ENCODE peak calls at places on chromosomes 12 and 14, in ten cellular contexts. L, G, R, N, P, B, K, S, F and X are unnamed samples.

GRCh38 chr14:97065305-97066067 is 268.3 kb downstream of the VRK1 start:
- DNase-seq in L (no peak), G (no peak), R (no peak), N (no peak), P (no peak), B (no peak), K (no peak), S (no peak), F (no peak), X (no peak)

GRCh38 chr14:105450864-105451720 is 23.5 kb upstream of the CRIP2 start:
- DNase-seq in L (no peak), G (no peak), R (no peak), N (no peak), P (no peak), B (no peak), K (no peak), S (no peak), F (no peak), X (no peak)

GRCh38 chr12:27554421-27555186 is 30.6 kb downstream of the PPFIBP1 start:
- DNase-seq in L (no peak), G (no peak), R (peak), N (peak), P (no peak), B (no peak), K (no peak), S (peak), F (peak), X (no peak)

GRCh38 chr14:33967138-33967537 is 16.3 kb upstream of the EGLN3 start:
- DNase-seq in L (no peak), G (no peak), R (no peak), N (no peak), P (no peak), B (no peak), K (no peak), S (no peak), F (no peak), X (no peak)

GRCh38 chr12:65613692-65614091 is 210.6 kb upstream of the HMGA2 start:
- DNase-seq in L (no peak), G (no peak), R (no peak), N (no peak), P (no peak), B (no peak), K (no peak), S (no peak), F (no peak), X (no peak)

GRCh38 chr14:64636208-64636979 is 67.8 kb upstream of the PLEKHG3 start:
- DNase-seq in L (peak), G (peak), R (peak), N (peak), P (peak), B (peak), K (peak), S (peak), F (peak), X (peak)

GRCh38 chr12:89217472-89217871 is 134.8 kb downstream of the DUSP6 start:
- DNase-seq in L (no peak), G (no peak), R (no peak), N (no peak), P (no peak), B (no peak), K (no peak), S (no peak), F (no peak), X (no peak)

GRCh38 chr14:74144789-74145188 is 60.0 kb downstream of the LIN52 start:
- DNase-seq in L (no peak), G (no peak), R (no peak), N (no peak), P (no peak), B (no peak), K (no peak), S (no peak), F (no peak), X (no peak)

GRCh38 chr14:105029402-105029801 is 8.5 kb upstream of the CDCA4 start:
- DNase-seq in L (no peak), G (no peak), R (no peak), N (no peak), P (no peak), B (no peak), K (no peak), S (no peak), F (no peak), X (no peak)

GRCh38 chr12:73413051-73413450 is 1124.6 kb upstream of the ATXN7L3B start:
- DNase-seq in L (no peak), G (no peak), R (no peak), N (no peak), P (no peak), B (no peak), K (no peak), S (no peak), F (no peak), X (no peak)

GRCh38 chr14:29858299-29858698 is 69.3 kb downstream of the PRKD1 start:
- DNase-seq in L (no peak), G (no peak), R (no peak), N (no peak), P (no peak), B (no peak), K (no peak), S (no peak), F (no peak), X (no peak)

GRCh38 chr12:104272938-104273337 is 30.6 kb upstream of the EID3 start:
- DNase-seq in L (no peak), G (no peak), R (no peak), N (no peak), P (no peak), B (no peak), K (no peak), S (no peak), F (no peak), X (no peak)

GRCh38 chr14:50453869-50454268 is 57.2 kb upstream of the CDKL1 start:
- DNase-seq in L (no peak), G (no peak), R (no peak), N (no peak), P (no peak), B (no peak), K (no peak), S (no peak), F (no peak), X (no peak)

GRCh38 chr14:65179918-65180724 is 77.8 kb upstream of the MAX start:
- DNase-seq in L (no peak), G (no peak), R (peak), N (peak), P (no peak), B (peak), K (peak), S (no peak), F (no peak), X (peak)

GRCh38 chr12:57524814-57525614 is 2.4 kb downstream of the MBD6 start:
- DNase-seq in L (no peak), G (no peak), R (no peak), N (no peak), P (no peak), B (no peak), K (no peak), S (peak), F (peak), X (no peak)

GRCh38 chr12:42285431-42285830 is 40.5 kb downstream of the ZCRB1 start:
- DNase-seq in L (no peak), G (no peak), R (no peak), N (no peak), P (no peak), B (no peak), K (no peak), S (no peak), F (no peak), X (no peak)

GRCh38 chr12:110269622-110270124 is 11.4 kb upstream of the ATP2A2 start:
- DNase-seq in L (no peak), G (no peak), R (peak), N (peak), P (no peak), B (no peak), K (no peak), S (no peak), F (no peak), X (no peak)

GRCh38 chr12:108107293-108107692 is 21.8 kb upstream of the WSCD2 start:
- DNase-seq in L (no peak), G (no peak), R (no peak), N (no peak), P (no peak), B (no peak), K (no peak), S (no peak), F (no peak), X (no peak)

GRCh38 chr12:7399089-7399488 is 44.9 kb downstream of the CD163L1 start:
- DNase-seq in L (no peak), G (no peak), R (no peak), N (no peak), P (no peak), B (no peak), K (no peak), S (no peak), F (no peak), X (no peak)

GRCh38 chr14:74647061-74647833 is 35.2 kb upstream of the LTBP2 start:
- DNase-seq in L (no peak), G (no peak), R (no peak), N (no peak), P (no peak), B (no peak), K (no peak), S (no peak), F (no peak), X (no peak)

GRCh38 chr12:6430124-6430989 is 14.4 kb upstream of the CD27 start:
- DNase-seq in L (no peak), G (no peak), R (peak), N (peak), P (no peak), B (peak), K (peak), S (peak), F (no peak), X (no peak)

GRCh38 chr12:47835831-47836155 is 16.1 kb upstream of the HDAC7 start:
- DNase-seq in L (no peak), G (no peak), R (no peak), N (no peak), P (no peak), B (no peak), K (no peak), S (no peak), F (no peak), X (no peak)

GRCh38 chr12:29616664-29617409 is 119.4 kb upstream of the OVCH1 start:
- DNase-seq in L (no peak), G (no peak), R (no peak), N (peak), P (no peak), B (peak), K (no peak), S (peak), F (no peak), X (no peak)

GRCh38 chr12:109738878-109739665 is 25.4 kb downstream of the FAM222A start:
- DNase-seq in L (no peak), G (no peak), R (no peak), N (no peak), P (peak), B (no peak), K (no peak), S (no peak), F (peak), X (no peak)

GRCh38 chr14:36346052-36346451 is 25.6 kb upstream of the MBIP start:
- DNase-seq in L (no peak), G (no peak), R (no peak), N (no peak), P (no peak), B (no peak), K (no peak), S (no peak), F (no peak), X (no peak)

GRCh38 chr14:20614038-20614840 is 23.1 kb upstream of the RNASE12 start:
- DNase-seq in L (no peak), G (peak), R (no peak), N (peak), P (peak), B (peak), K (no peak), S (no peak), F (peak), X (no peak)

GRCh38 chr12:52837341-52837741 is 3.2 kb upstream of the KRT79 start:
- DNase-seq in L (no peak), G (no peak), R (peak), N (peak), P (no peak), B (peak), K (peak), S (no peak), F (no peak), X (no peak)

GRCh38 chr14:95515523-95516517 is 630 bp downstream of the SYNE3 start:
- DNase-seq in L (peak), G (peak), R (no peak), N (no peak), P (peak), B (no peak), K (peak), S (peak), F (peak), X (peak)

GRCh38 chr12:13573698-13574321 is 377.3 kb downstream of the EMP1 start:
- DNase-seq in L (no peak), G (no peak), R (no peak), N (peak), P (no peak), B (peak), K (no peak), S (no peak), F (no peak), X (no peak)

GRCh38 chr12:109047081-109047805 is 5.1 kb upstream of the USP30 start:
- DNase-seq in L (no peak), G (no peak), R (no peak), N (no peak), P (no peak), B (no peak), K (no peak), S (no peak), F (no peak), X (no peak)

GRCh38 chr12:13566286-13566685 is 369.8 kb downstream of the EMP1 start:
- DNase-seq in L (no peak), G (no peak), R (no peak), N (no peak), P (no peak), B (no peak), K (no peak), S (no peak), F (no peak), X (no peak)

GRCh38 chr12:21065845-21066244 is 65.1 kb upstream of the SLCO1B1 start:
- DNase-seq in L (no peak), G (peak), R (no peak), N (peak), P (peak), B (peak), K (no peak), S (no peak), F (no peak), X (no peak)